ENCODE peak calls at places on chromosomes 16 and 17, in four cellular contexts. P is mesendoderm, R is choroid plexus epithelial cell, M is heart right ventricle. X is an unnamed sample.

GRCh38 chr17:2602597-2603017 is 9.2 kb downstream of the PAFAH1B1 start:
- DNase-seq in P (peak; percentile 67), R (no peak), M (no peak), X (no peak)

GRCh38 chr16:2160915-2161551 is 5.5 kb downstream of the TRAF7 start:
- DNase-seq in P (no peak), R (peak; percentile 57), M (peak; percentile 51), X (peak; percentile 38)

GRCh38 chr17:7014995-7015586 is 2.7 kb downstream of the RNASEK start:
- DNase-seq in P (peak; percentile 42), R (peak; percentile 91), M (no peak), X (no peak)

GRCh38 chr16:86466695-86467406 is 43.5 kb upstream of the FOXF1 start:
- DNase-seq in P (no peak), R (peak; percentile 23), M (no peak), X (no peak)

GRCh38 chr17:74543891-74544760 is 1.8 kb downstream of the CD300C start:
- DNase-seq in P (no peak), R (no peak), M (no peak), X (no peak)

GRCh38 chr16:11250091-11250785 is 5.8 kb downstream of the SOCS1 start:
- DNase-seq in P (peak; percentile 67), R (peak; percentile 27), M (no peak), X (no peak)

GRCh38 chr17:58585554-58585953 is 71.1 kb upstream of the MTMR4 start:
- DNase-seq in P (no peak), R (no peak), M (no peak), X (no peak)

GRCh38 chr17:19336938-19337711 is 25.4 kb downstream of the B9D1 start:
- DNase-seq in P (peak; percentile 77), R (no peak), M (no peak), X (no peak)

GRCh38 chr16:50940275-50940854 is 198.5 kb downstream of the CYLD start:
- DNase-seq in P (no peak), R (no peak), M (no peak), X (no peak)

GRCh38 chr16:5065813-5066212 is at the start of gene C16orf89:
- DNase-seq in P (no peak), R (no peak), M (no peak), X (no peak)

GRCh38 chr17:9644910-9645751 is at the start of gene USP43:
- DNase-seq in P (peak; percentile 81), R (peak; percentile 41), M (no peak), X (no peak)

GRCh38 chr17:49963277-49963625 is 5.7 kb upstream of the DLX4 start:
- DNase-seq in P (peak; percentile 25), R (no peak), M (no peak), X (no peak)

GRCh38 chr17:49962599-49963276 is 6.3 kb upstream of the DLX4 start:
- DNase-seq in P (no peak), R (no peak), M (no peak), X (no peak)

GRCh38 chr17:49965522-49965905 is 3.5 kb upstream of the DLX4 start:
- DNase-seq in P (peak; percentile 36), R (no peak), M (no peak), X (no peak)

GRCh38 chr17:49964539-49965521 is 4.2 kb upstream of the DLX4 start:
- DNase-seq in P (peak; percentile 55), R (no peak), M (no peak), X (no peak)

DNA sequence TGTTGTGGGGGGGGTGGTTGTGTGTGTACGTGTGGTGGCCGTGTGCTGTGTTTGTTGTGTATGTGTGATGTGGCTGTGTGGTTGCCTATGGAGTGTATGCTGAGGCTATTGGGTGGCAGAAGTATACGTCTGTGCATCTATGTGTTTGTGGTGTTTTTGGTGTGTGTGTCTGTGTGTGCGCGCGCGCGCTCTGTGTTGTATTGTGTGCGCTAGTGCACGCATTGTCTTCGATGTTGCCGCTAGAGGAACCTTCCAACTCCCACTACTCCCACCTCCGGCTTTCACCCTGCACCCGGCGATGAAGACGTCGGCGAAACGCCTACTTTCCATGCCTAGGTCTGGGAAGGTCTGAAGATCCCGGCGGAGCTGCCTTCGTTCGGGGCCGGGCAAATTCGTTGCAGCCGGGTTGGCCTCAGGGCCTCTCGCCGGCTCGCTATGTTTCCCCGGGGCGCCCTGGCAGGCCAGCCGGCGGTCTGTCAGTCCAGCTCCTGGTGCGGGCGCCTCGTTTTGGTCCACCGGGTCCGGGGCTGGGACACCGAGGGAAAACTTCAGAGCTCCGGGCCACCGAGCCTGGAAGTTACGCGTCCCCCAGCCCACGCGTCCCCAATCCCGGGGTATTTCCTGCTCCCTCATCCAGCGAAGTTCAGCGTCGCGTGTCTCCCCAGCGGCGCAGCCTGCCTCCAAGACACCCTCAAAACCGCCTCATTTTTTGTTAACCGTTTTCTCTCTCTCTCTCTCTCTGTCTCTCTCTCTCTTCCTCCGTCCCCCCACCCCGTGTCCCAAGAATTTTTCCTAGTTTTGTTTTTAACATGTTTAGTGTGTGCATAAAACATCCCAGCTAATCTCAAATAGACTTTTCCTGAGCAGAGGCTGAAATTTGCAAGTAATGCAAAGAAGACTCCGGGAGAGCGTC is 5.1 kb upstream of the DLX4 start:
- DNase-seq in P (peak; percentile 60), R (no peak), M (no peak), X (no peak)
- H3K4me3 ChIP-seq in P (no peak overlapping the region), R (no peak overlapping the region), M (no peak overlapping the region), X (no peak overlapping the region)

GRCh38 chr17:42421479-42422332 is 1.4 kb downstream of the CAVIN1 start:
- DNase-seq in P (no peak), R (no peak), M (peak; percentile 63), X (no peak)

GRCh38 chr17:42422958-42423712 is at the start of gene CAVIN1:
- DNase-seq in P (peak; percentile 94), R (peak; percentile 97), M (peak; percentile 100), X (peak; percentile 96)

GRCh38 chr17:42422412-42422957 is 571 bp downstream of the CAVIN1 start:
- DNase-seq in P (peak; percentile 68), R (peak; percentile 52), M (peak; percentile 54), X (no peak)

GRCh38 chr17:42424991-42425610 is 2.0 kb upstream of the CAVIN1 start:
- DNase-seq in P (no peak), R (no peak), M (no peak), X (no peak)

DNA sequence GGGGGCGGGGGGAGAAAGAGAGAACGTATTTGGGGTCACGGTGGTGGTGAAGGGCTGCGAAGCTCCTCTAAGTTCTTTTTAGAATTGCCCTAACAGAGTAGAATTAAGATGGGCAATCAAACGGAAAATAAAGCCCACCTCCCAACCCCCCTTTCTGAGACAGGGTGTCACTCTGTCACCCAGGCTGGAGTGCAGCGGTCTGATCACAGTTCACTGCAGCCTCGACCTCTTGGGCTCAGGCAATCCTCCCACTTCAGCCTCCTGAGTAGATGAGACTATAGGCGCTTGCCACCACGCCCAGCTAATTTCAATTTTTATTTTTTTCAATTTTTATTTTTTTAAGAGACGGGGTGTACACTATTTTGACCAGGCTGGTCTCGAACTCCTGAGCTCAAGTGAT is 710 bp upstream of the CAVIN1 start:
- DNase-seq in P (no peak), R (no peak), M (no peak), X (no peak)
- H3K4me3 ChIP-seq in P (no peak overlapping the region), R (peak overlapping the region; percentile 97), M (peak overlapping the region; percentile 98), X (peak overlapping the region; percentile 65)

DNA sequence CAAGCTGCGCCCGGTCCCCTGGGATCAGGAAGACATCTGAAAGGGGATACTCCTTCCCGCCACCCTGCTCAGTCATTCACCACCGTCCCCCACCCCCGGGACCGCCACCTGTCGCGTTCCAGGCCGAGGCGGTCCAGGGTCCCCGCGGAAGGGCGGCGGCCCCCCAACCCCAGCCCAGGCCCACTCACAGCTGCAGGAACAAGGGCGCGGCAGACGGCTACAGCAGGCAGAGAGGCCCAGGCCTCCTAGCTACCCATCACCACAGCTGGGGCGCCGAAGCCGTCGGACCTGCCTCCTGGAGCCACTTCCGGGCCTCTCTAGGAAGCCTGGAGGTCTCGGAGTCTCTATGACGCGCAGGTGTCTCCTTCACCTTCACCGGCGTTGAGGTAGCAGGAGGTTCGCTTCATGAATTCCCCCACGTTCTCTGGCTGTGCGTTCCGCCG is at the start of gene SDR42E1:
- DNase-seq in P (peak; percentile 38), R (peak; percentile 10), M (no peak), X (no peak)
- H3K4me3 ChIP-seq in P (no peak within 1 kb of the TSS), R (peak within 1 kb of the TSS; percentile 51), M (peak within 1 kb of the TSS; percentile 22), X (peak within 1 kb of the TSS; percentile 17)

GRCh38 chr17:31015639-31016038 is 44.8 kb downstream of the RNF135 start:
- DNase-seq in P (no peak), R (peak; percentile 42), M (no peak), X (no peak)
- H3K4me3 ChIP-seq in P (no peak overlapping the region), R (no peak overlapping the region), M (no peak overlapping the region), X (no peak overlapping the region)

GRCh38 chr16:29791845-29792797 is 1.6 kb downstream of the KIF22 start:
- DNase-seq in P (no peak), R (no peak), M (no peak), X (no peak)
- H3K4me3 ChIP-seq in P (peak overlapping the region; percentile 96), R (no peak overlapping the region), M (no peak overlapping the region), X (peak overlapping the region; percentile 94)

X was measured in skeletal muscle cell.